ENCODE peak calls at places on chromosomes 12 and 14, in six cellular contexts. J is tibial artery; I is neuronal stem cell; V is stomach; L is A673; N is effector memory CD4-positive, alpha-beta T cell. C is an unnamed sample.
A peak's percentile ranks its signal among the peaks of the same experiment; 100 is the strongest.

GRCh38 chr12:93154753-93155475 is 222.8 kb upstream of the NUDT4 start:
- DNase-seq in I (no peak), N (no peak), L (no peak), V (no peak), J (no peak), C (no peak)

GRCh38 chr14:99244960-99245340 is 27.0 kb downstream of the BCL11B start:
- DNase-seq in I (no peak), V (no peak), J (no peak), N (no peak), L (no peak), C (no peak)

GRCh38 chr12:52403561-52403960 is 2.6 kb downstream of the KRT82 start:
- DNase-seq in V (no peak), I (no peak), L (no peak), J (no peak), N (no peak), C (no peak)

GRCh38 chr12:21984375-21984774 is 43.1 kb upstream of the ABCC9 start:
- DNase-seq in I (no peak), N (no peak), J (no peak), V (no peak), L (no peak), C (no peak)

GRCh38 chr12:47824198-47824597 is 4.5 kb upstream of the HDAC7 start:
- DNase-seq in L (no peak), V (no peak), N (peak; percentile 36), I (no peak), J (no peak), C (no peak)

GRCh38 chr12:49824416-49824815 is 3.8 kb downstream of the NCKAP5L start:
- DNase-seq in I (no peak), N (no peak), L (no peak), J (no peak), V (no peak), C (no peak)

GRCh38 chr12:80282761-80283160 is 161.3 kb upstream of the PTPRQ start:
- DNase-seq in V (no peak), J (no peak), N (no peak), L (no peak), I (no peak), C (no peak)

GRCh38 chr14:21781543-21781942 is 107.9 kb upstream of the OR4E1 start:
- DNase-seq in V (no peak), I (no peak), J (no peak), L (no peak), N (no peak), C (no peak)

GRCh38 chr12:6376079-6376941 is 947 bp upstream of the SCNN1A start:
- DNase-seq in L (no peak), V (peak; percentile 92), J (peak; percentile 70), N (no peak), I (no peak), C (no peak)

GRCh38 chr14:88974991-88975835 is 150.8 kb downstream of the TTC8 start:
- DNase-seq in N (no peak), I (no peak), J (no peak), V (no peak), L (no peak), C (no peak)

GRCh38 chr12:27973487-27973890 is 956 bp upstream of the PTHLH start:
- DNase-seq in I (no peak), J (no peak), L (no peak), N (no peak), V (no peak), C (no peak)

GRCh38 chr14:93091666-93092065 is 24.1 kb downstream of the ITPK1 start:
- DNase-seq in V (no peak), N (no peak), J (no peak), L (no peak), I (no peak), C (no peak)

GRCh38 chr12:124299628-124300388 is 4.9 kb downstream of the RFLNA start:
- DNase-seq in I (no peak), V (no peak), J (no peak), L (no peak), N (no peak), C (no peak)

GRCh38 chr12:111842556-111843396 is 748 bp downstream of the MAPKAPK5 start:
- DNase-seq in I (no peak), V (no peak), L (peak; percentile 29), N (peak; percentile 13), J (no peak), C (no peak)

GRCh38 chr12:119020377-119021360 is 39.3 kb downstream of the SRRM4 start:
- DNase-seq in N (no peak), I (peak; percentile 69), L (peak; percentile 62), V (peak; percentile 46), J (no peak), C (no peak)

GRCh38 chr14:79727900-79728299 is 483.4 kb downstream of the DIO2 start:
- DNase-seq in J (no peak), L (no peak), I (no peak), N (no peak), V (no peak), C (no peak)

GRCh38 chr12:68932123-68932700 is 759 bp downstream of the CPM start:
- DNase-seq in N (no peak), I (peak; percentile 26), V (no peak), J (no peak), L (peak; percentile 4), C (no peak)

GRCh38 chr12:52539024-52539820 is 13.7 kb downstream of the KRT71 start:
- DNase-seq in L (peak; percentile 34), I (no peak), J (no peak), N (no peak), V (no peak), C (no peak)

GRCh38 chr12:128813392-128813791 is 10.4 kb downstream of the SLC15A4 start:
- DNase-seq in N (no peak), V (peak; percentile 15), J (no peak), L (no peak), I (no peak), C (no peak)
- H3K27ac ChIP-seq in N (no peak overlapping the region), V (no peak overlapping the region), J (no peak overlapping the region), L (no peak overlapping the region), I (no peak overlapping the region), C (no peak overlapping the region)

GRCh38 chr14:61460853-61461611 is 139.7 kb downstream of the PRKCH start:
- DNase-seq in J (no peak), N (no peak), I (no peak), V (no peak), L (no peak), C (no peak)
- H3K27ac ChIP-seq in J (no peak overlapping the region), N (peak overlapping the region; percentile 43), I (no peak overlapping the region), V (no peak overlapping the region), L (no peak overlapping the region), C (no peak overlapping the region)

DNA sequence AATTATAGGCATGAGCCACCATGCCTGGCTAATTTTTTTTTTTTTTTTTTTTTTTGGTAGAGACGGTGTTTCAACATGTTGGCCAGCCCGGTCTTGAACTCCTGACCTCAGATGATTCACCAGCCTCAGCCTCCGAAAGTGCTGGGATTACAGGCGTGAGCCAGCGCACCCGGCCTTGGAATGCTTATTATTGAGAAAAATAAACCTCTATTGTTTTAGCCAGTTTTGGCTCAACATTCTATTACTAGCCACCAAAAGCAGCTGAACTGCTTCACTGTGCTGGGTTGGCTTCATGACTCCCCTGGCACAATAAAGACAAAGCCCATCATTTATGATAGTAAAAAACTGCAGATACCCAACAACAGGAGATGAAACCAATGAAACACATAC is 93.5 kb upstream of the CEP83 start:
- DNase-seq in L (no peak), I (no peak), J (no peak), V (no peak), N (no peak), C (peak; percentile 38)
- H3K27ac ChIP-seq in L (no peak overlapping the region), I (no peak overlapping the region), J (no peak overlapping the region), V (no peak overlapping the region), N (no peak overlapping the region), C (peak overlapping the region; percentile 86)

GRCh38 chr12:122964439-122965257 is 1.6 kb downstream of the ABCB9 start:
- DNase-seq in J (no peak), N (no peak), I (no peak), V (no peak), L (no peak), C (no peak)

GRCh38 chr12:122967151-122967550 is 888 bp upstream of the ABCB9 start:
- DNase-seq in I (no peak), N (no peak), V (no peak), J (no peak), L (no peak), C (no peak)

GRCh38 chr12:122965356-122965755 is 907 bp downstream of the ABCB9 start:
- DNase-seq in I (no peak), L (no peak), N (no peak), V (no peak), J (no peak), C (no peak)

GRCh38 chr12:122966743-122967058 is 438 bp upstream of the ABCB9 start:
- DNase-seq in I (no peak), J (no peak), N (no peak), L (no peak), V (no peak), C (no peak)

DNA sequence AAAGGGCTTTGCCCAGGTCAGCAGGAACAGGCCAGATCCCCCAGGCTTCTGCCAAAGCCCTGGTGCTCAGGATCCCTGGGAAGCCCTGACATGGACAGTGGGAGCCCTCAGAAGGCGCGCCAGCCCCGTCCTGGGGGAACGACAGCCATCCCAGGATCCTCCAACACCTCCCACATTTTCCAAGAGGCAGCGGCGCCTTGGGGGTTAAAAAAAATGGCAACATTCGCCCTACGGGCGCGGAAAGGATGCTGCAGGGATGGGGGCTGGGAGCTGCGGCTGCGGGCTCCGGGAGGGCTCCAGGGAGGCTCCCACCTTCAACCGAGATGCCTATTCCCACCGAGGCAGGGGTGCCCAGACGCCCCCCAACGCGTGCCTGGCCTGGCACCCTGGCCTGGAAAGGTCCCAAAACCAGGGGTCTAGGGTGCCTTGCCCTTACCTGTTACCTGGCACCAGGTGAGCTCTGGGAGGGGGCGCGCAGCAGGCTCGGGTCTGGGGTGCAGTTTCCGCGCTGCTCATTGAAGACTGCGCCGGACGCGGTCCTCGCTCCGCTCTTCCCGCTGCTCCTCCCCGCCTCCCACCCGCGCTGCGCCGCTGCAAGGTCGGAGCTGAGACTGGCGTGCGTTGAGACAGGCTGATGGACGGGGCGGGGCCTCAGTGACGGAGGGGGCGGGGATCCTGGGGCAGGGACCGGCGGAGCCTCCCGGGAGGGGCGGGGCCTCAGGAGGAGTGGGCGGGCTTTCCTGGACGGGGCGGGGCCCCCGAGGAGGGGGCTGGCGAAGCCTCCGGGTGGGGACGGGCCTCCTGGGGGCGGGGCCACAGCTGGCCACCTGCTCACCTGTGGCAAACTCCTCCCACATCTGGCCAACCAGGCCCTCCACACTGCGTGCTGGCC is at the start of gene ABCB9:
- DNase-seq in L (peak; percentile 97), J (peak; percentile 88), V (peak; percentile 97), I (peak; percentile 91), N (peak; percentile 93), C (peak; percentile 91)
- H3K27ac ChIP-seq in L (peak within 1 kb of the TSS; percentile 51), J (peak within 1 kb of the TSS; percentile 42), V (peak within 1 kb of the TSS; percentile 47), I (no peak within 1 kb of the TSS), N (peak within 1 kb of the TSS; percentile 39), C (peak within 1 kb of the TSS; percentile 59)

GRCh38 chr14:96573473-96574100 is 71.4 kb downstream of the PAPOLA start:
- DNase-seq in J (no peak), I (no peak), N (no peak), V (no peak), L (no peak), C (no peak)

GRCh38 chr14:96574633-96575191 is 72.5 kb downstream of the PAPOLA start:
- DNase-seq in V (no peak), L (peak; percentile 15), J (no peak), N (no peak), I (no peak), C (no peak)

GRCh38 chr14:96576359-96576758 is 74.2 kb downstream of the PAPOLA start:
- DNase-seq in V (no peak), L (no peak), J (no peak), N (no peak), I (no peak), C (no peak)

GRCh38 chr14:96575233-96575632 is 73.1 kb downstream of the PAPOLA start:
- DNase-seq in N (no peak), L (no peak), I (no peak), J (no peak), V (no peak), C (no peak)

GRCh38 chr14:96574171-96574632 is 72.0 kb downstream of the PAPOLA start:
- DNase-seq in V (no peak), J (no peak), I (no peak), L (no peak), N (no peak), C (no peak)
- H3K27ac ChIP-seq in V (no peak overlapping the region), J (no peak overlapping the region), I (no peak overlapping the region), L (peak overlapping the region; percentile 18), N (no peak overlapping the region), C (no peak overlapping the region)

C was measured in substantia nigra.